ENCODE peak calls at places on chromosome 11, in nine cellular contexts. One of them, this sample, is unnamed.
A peak's percentile ranks its signal among the peaks of the same experiment; 100 is the strongest.

GRCh38 chr11:65655570-65656332 is 7.0 kb downstream of the RELA start:
- DNase-seq in fibroblast of lung: no peak
- DNase-seq in brain microvascular endothelial cell: no peak
- DNase-seq in omental fat pad: no peak
- DNase-seq in non-pigmented ciliary epithelial cell: no peak
- DNase-seq in cerebellum: no peak
- DNase-seq in fibroblast of pulmonary artery: no peak
- DNase-seq in stimulated activated CD4-positive, alpha-beta T cell treated with anti-CD3 and anti-CD28 coated beads, Interleukin-15, amount 100 ng/mL, for 1 hour: no peak
- DNase-seq in AG04450: no peak
- DNase-seq in this sample: no peak

GRCh38 chr11:82790723-82791487 is 57.2 kb upstream of the FAM181B start:
- DNase-seq in brain microvascular endothelial cell: no peak
- DNase-seq in omental fat pad: no peak
- DNase-seq in AG04450: no peak
- DNase-seq in cerebellum: no peak
- DNase-seq in fibroblast of lung: peak; percentile 1
- DNase-seq in stimulated activated CD4-positive, alpha-beta T cell treated with anti-CD3 and anti-CD28 coated beads, Interleukin-15, amount 100 ng/mL, for 1 hour: no peak
- DNase-seq in non-pigmented ciliary epithelial cell: no peak
- DNase-seq in fibroblast of pulmonary artery: peak; percentile 2
- DNase-seq in this sample: no peak

GRCh38 chr11:64970731-64971151 is 1.2 kb downstream of the MAJIN start:
- DNase-seq in brain microvascular endothelial cell: no peak
- DNase-seq in non-pigmented ciliary epithelial cell: no peak
- DNase-seq in AG04450: no peak
- DNase-seq in cerebellum: no peak
- DNase-seq in omental fat pad: no peak
- DNase-seq in fibroblast of pulmonary artery: no peak
- DNase-seq in fibroblast of lung: no peak
- DNase-seq in stimulated activated CD4-positive, alpha-beta T cell treated with anti-CD3 and anti-CD28 coated beads, Interleukin-15, amount 100 ng/mL, for 1 hour: no peak
- DNase-seq in this sample: no peak

GRCh38 chr11:46321757-46322156 is 25.5 kb upstream of the DGKZ start:
- DNase-seq in fibroblast of lung: peak; percentile 57
- DNase-seq in fibroblast of pulmonary artery: peak; percentile 59
- DNase-seq in non-pigmented ciliary epithelial cell: no peak
- DNase-seq in stimulated activated CD4-positive, alpha-beta T cell treated with anti-CD3 and anti-CD28 coated beads, Interleukin-15, amount 100 ng/mL, for 1 hour: no peak
- DNase-seq in AG04450: no peak
- DNase-seq in omental fat pad: no peak
- DNase-seq in brain microvascular endothelial cell: no peak
- DNase-seq in cerebellum: no peak
- DNase-seq in this sample: no peak

GRCh38 chr11:100706179-100706578 is 19.1 kb downstream of the ARHGAP42 start:
- DNase-seq in non-pigmented ciliary epithelial cell: no peak
- DNase-seq in brain microvascular endothelial cell: no peak
- DNase-seq in AG04450: no peak
- DNase-seq in stimulated activated CD4-positive, alpha-beta T cell treated with anti-CD3 and anti-CD28 coated beads, Interleukin-15, amount 100 ng/mL, for 1 hour: no peak
- DNase-seq in fibroblast of pulmonary artery: no peak
- DNase-seq in cerebellum: no peak
- DNase-seq in fibroblast of lung: no peak
- DNase-seq in omental fat pad: no peak
- DNase-seq in this sample: no peak

GRCh38 chr11:10490398-10491232 is 35.6 kb downstream of the AMPD3 start:
- DNase-seq in fibroblast of lung: peak; percentile 100
- DNase-seq in cerebellum: peak; percentile 21
- DNase-seq in brain microvascular endothelial cell: peak; percentile 91
- DNase-seq in AG04450: peak; percentile 92
- DNase-seq in fibroblast of pulmonary artery: peak; percentile 93
- DNase-seq in non-pigmented ciliary epithelial cell: peak; percentile 74
- DNase-seq in stimulated activated CD4-positive, alpha-beta T cell treated with anti-CD3 and anti-CD28 coated beads, Interleukin-15, amount 100 ng/mL, for 1 hour: no peak
- DNase-seq in omental fat pad: peak; percentile 60
- DNase-seq in this sample: peak; percentile 77

GRCh38 chr11:15816270-15816871 is 540.0 kb downstream of the SOX6 start:
- DNase-seq in fibroblast of pulmonary artery: peak; percentile 93
- DNase-seq in non-pigmented ciliary epithelial cell: peak; percentile 63
- DNase-seq in stimulated activated CD4-positive, alpha-beta T cell treated with anti-CD3 and anti-CD28 coated beads, Interleukin-15, amount 100 ng/mL, for 1 hour: no peak
- DNase-seq in fibroblast of lung: peak; percentile 96
- DNase-seq in omental fat pad: no peak
- DNase-seq in AG04450: peak; percentile 72
- DNase-seq in cerebellum: no peak
- DNase-seq in brain microvascular endothelial cell: peak; percentile 94
- DNase-seq in this sample: peak; percentile 65

GRCh38 chr11:103648670-103649400 is 387.6 kb upstream of the DDI1 start:
- DNase-seq in AG04450: no peak
- DNase-seq in cerebellum: no peak
- DNase-seq in stimulated activated CD4-positive, alpha-beta T cell treated with anti-CD3 and anti-CD28 coated beads, Interleukin-15, amount 100 ng/mL, for 1 hour: no peak
- DNase-seq in omental fat pad: no peak
- DNase-seq in non-pigmented ciliary epithelial cell: no peak
- DNase-seq in fibroblast of lung: no peak
- DNase-seq in brain microvascular endothelial cell: peak; percentile 50
- DNase-seq in fibroblast of pulmonary artery: peak; percentile 50
- DNase-seq in this sample: no peak